ENCODE peak calls at places on chromosomes 5 and 9, in eight cellular contexts. Y, E, X, R, G, C, N and F are unnamed samples.

GRCh38 chr5:173772407-173773059 is 115.6 kb upstream of the CPEB4 start:
- DNase-seq in Y (no peak), N (no peak), G (no peak), X (no peak), E (no peak), R (no peak), C (no peak), F (no peak)

GRCh38 chr5:154646841-154647759 is 108.1 kb upstream of the LARP1 start:
- DNase-seq in X (peak), Y (peak), G (peak), C (no peak), E (peak), N (no peak), R (peak), F (peak)

GRCh38 chr9:126667190-126668055 is 53.7 kb downstream of the LMX1B start:
- DNase-seq in G (no peak), R (no peak), E (no peak), X (no peak), C (no peak), N (no peak), Y (no peak), F (no peak)

GRCh38 chr9:15158019-15158418 is 149.0 kb downstream of the TTC39B start:
- DNase-seq in C (no peak), Y (no peak), G (no peak), X (no peak), R (no peak), E (no peak), N (no peak), F (no peak)

GRCh38 chr9:12884736-12885395 is 110.0 kb downstream of the LURAP1L start:
- DNase-seq in C (peak), X (no peak), N (no peak), E (no peak), R (no peak), Y (no peak), G (peak), F (no peak)

GRCh38 chr9:112166176-112167140 is 8.6 kb downstream of the SUSD1 start:
- DNase-seq in R (no peak), E (no peak), Y (no peak), N (peak), G (peak), X (no peak), C (peak), F (no peak)

GRCh38 chr9:1007312-1007711 is 30.9 kb downstream of the DMRT3 start:
- DNase-seq in R (no peak), G (no peak), E (no peak), X (no peak), C (no peak), Y (no peak), N (no peak), F (no peak)

GRCh38 chr5:10393491-10393890 is 40.0 kb downstream of the MARCHF6 start:
- DNase-seq in E (no peak), G (no peak), C (no peak), X (no peak), Y (no peak), R (no peak), N (no peak), F (no peak)

GRCh38 chr5:105218018-105218417 is 1655.4 kb upstream of the NUDT12 start:
- DNase-seq in G (no peak), N (no peak), R (no peak), Y (no peak), E (no peak), C (no peak), X (no peak), F (no peak)

DNA sequence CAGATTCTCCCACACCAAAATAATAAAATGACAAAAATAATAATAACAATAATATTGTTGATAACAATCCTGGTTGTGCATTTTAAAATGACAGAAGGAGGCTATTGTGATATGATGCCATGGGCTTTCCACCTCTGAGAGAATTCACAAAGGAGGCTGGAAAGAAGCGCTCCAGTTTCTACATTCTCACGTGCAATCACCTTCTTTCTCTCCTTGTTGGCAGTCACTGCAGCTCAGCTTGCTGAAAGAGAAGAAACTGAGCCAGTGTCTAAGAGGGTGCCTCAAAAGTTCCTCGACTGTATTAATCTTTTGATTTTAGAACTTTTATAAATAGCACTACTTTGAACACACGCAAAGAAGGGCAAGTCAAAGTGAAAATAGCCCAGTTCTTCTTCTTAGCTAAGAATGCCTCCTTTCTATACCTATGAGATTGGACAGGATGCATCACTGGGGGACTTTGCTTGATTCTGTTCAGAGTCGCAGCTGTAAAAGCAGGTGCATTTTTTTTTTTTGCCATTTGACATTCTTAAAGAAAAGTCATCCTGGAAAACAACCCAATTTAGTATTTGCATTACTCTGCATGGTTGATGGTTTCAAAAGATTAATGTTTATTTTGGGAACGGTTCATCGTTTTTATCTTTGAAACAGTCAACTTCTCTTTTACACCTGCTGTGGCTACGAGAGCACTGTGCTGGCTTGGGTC is 12.4 kb upstream of the SUB1 start:
- DNase-seq in R (no peak), C (no peak), N (no peak), X (no peak), E (no peak), Y (no peak), G (no peak), F (no peak)
- TF ChIP-seq EP300 in R (no peak), C (no peak), N (no peak), X (no peak), E (no peak), Y (no peak), G (no peak), F (no peak)

GRCh38 chr5:1079486-1079885 is 32.4 kb downstream of the SLC12A7 start:
- DNase-seq in R (no peak), C (no peak), E (no peak), Y (no peak), G (no peak), X (no peak), N (no peak), F (peak)

GRCh38 chr5:1078206-1078605 is 33.7 kb downstream of the SLC12A7 start:
- DNase-seq in N (no peak), G (no peak), X (no peak), R (no peak), E (no peak), Y (no peak), C (no peak), F (no peak)

GRCh38 chr5:1079961-1080360 is 31.9 kb downstream of the SLC12A7 start:
- DNase-seq in N (no peak), G (no peak), Y (no peak), E (no peak), R (no peak), C (no peak), X (no peak), F (no peak)

GRCh38 chr5:1077491-1078020 is 34.3 kb downstream of the SLC12A7 start:
- DNase-seq in Y (no peak), N (no peak), C (no peak), R (no peak), G (no peak), X (no peak), E (no peak), F (peak)

GRCh38 chr5:1078851-1079250 is 33.0 kb downstream of the SLC12A7 start:
- DNase-seq in N (no peak), R (no peak), C (no peak), X (no peak), G (no peak), Y (no peak), E (no peak), F (no peak)
- TF ChIP-seq EP300 in N (no peak), R (no peak), C (no peak), X (no peak), G (no peak), Y (no peak), E (no peak), F (no peak)

GRCh38 chr5:142091922-142092321 is 16.7 kb upstream of the NDFIP1 start:
- DNase-seq in Y (no peak), E (no peak), N (no peak), C (no peak), G (no peak), X (no peak), R (no peak), F (no peak)

GRCh38 chr5:142097681-142098080 is 10.9 kb upstream of the NDFIP1 start:
- DNase-seq in R (no peak), N (no peak), E (no peak), X (no peak), Y (no peak), C (no peak), G (no peak), F (peak)

GRCh38 chr5:142096382-142096781 is 12.2 kb upstream of the NDFIP1 start:
- DNase-seq in X (no peak), Y (no peak), C (no peak), R (no peak), G (no peak), N (no peak), E (no peak), F (no peak)

GRCh38 chr5:142095651-142096330 is 12.8 kb upstream of the NDFIP1 start:
- DNase-seq in E (no peak), Y (peak), X (no peak), G (no peak), N (no peak), C (no peak), R (no peak), F (peak)

DNA sequence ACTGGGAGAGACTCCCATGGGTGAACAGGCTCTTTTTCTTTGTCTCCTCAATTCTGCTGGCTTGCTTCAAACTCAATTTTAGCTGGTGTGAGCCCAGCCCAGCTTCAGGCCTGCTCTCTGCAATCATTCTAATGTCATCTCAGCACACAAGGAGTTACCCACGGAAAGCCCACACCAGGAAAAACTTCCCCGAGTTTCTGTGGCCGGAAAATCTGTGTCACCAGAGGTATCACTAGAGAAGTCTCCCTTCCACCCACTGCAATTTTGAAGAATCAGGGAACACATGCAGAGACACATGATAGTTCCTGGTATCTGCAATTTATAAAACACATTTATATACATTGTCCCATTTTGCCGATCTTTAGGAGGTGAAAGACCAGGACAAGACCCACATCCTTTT is 13.5 kb upstream of the NDFIP1 start:
- DNase-seq in E (no peak), X (no peak), R (no peak), Y (no peak), C (no peak), G (no peak), N (no peak), F (no peak)
- TF ChIP-seq EP300 in E (no peak), X (no peak), R (no peak), Y (no peak), C (no peak), G (no peak), N (no peak), F (no peak)

DNA sequence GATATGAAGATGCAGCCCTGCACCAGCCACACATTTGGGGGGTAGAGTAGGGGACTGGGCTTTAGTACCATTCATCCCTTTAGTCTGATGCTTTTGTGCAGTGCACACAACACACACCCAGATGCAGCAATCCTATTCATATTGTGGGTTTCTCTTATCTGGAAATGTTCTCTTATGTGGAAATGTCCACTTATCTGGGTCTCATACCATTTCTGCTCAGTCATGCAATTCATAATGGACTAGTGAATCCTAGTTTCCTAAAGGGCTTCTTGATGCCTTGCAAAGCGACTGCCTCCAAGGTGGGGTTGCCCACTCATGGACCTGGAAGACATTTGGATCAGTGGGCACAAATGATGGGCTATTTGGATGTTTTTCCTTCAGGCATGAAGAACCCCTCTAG is 47.8 kb downstream of the C9orf152 start:
- DNase-seq in X (no peak), Y (no peak), C (no peak), G (no peak), N (no peak), R (no peak), E (no peak), F (no peak)
- TF ChIP-seq EP300 in X (no peak), Y (no peak), C (no peak), G (no peak), N (no peak), R (no peak), E (no peak), F (no peak)

GRCh38 chr5:53878015-53878414 is 317.6 kb downstream of the NDUFS4 start:
- DNase-seq in N (no peak), C (no peak), E (no peak), X (no peak), G (no peak), R (no peak), Y (no peak), F (no peak)

GRCh38 chr5:53879708-53880356 is 319.4 kb downstream of the NDUFS4 start:
- DNase-seq in G (peak), Y (no peak), E (no peak), N (no peak), C (no peak), R (no peak), X (no peak), F (no peak)

GRCh38 chr5:53882637-53883036 is 322.2 kb downstream of the NDUFS4 start:
- DNase-seq in X (no peak), N (no peak), C (no peak), E (no peak), R (no peak), G (no peak), Y (no peak), F (no peak)

GRCh38 chr5:53874409-53874808 is 314.0 kb downstream of the NDUFS4 start:
- DNase-seq in G (no peak), Y (no peak), R (no peak), C (peak), E (no peak), N (no peak), X (no peak), F (no peak)

GRCh38 chr5:53877243-53877642 is 316.8 kb downstream of the NDUFS4 start:
- DNase-seq in C (no peak), G (no peak), Y (no peak), E (no peak), N (no peak), X (no peak), R (no peak), F (no peak)
- TF ChIP-seq EP300 in C (no peak), G (no peak), Y (no peak), E (no peak), N (no peak), X (no peak), R (no peak), F (no peak)